ENCODE peak calls at places on chromosomes 1 and 21, in six cellular contexts. One of them, this sample, is unnamed.

GRCh38 chr1:25569599-25570458 is 26.4 kb downstream of the LDLRAP1 start:
- DNase-seq in GM13977: no peak
- DNase-seq in HEK293T: no peak
- DNase-seq in left cardiac atrium: no peak
- DNase-seq in activated naive CD4-positive, alpha-beta T cell: no peak
- DNase-seq in NCI-H1694: peak
- DNase-seq in this sample: no peak

GRCh38 chr1:240687820-240688219 is 75.9 kb upstream of the GREM2 start:
- DNase-seq in GM13977: no peak
- DNase-seq in HEK293T: no peak
- DNase-seq in left cardiac atrium: no peak
- DNase-seq in activated naive CD4-positive, alpha-beta T cell: no peak
- DNase-seq in NCI-H1694: no peak
- DNase-seq in this sample: no peak

GRCh38 chr1:238951809-238952208 is 434.6 kb upstream of the CHRM3 start:
- DNase-seq in GM13977: peak
- DNase-seq in HEK293T: peak
- DNase-seq in left cardiac atrium: no peak
- DNase-seq in activated naive CD4-positive, alpha-beta T cell: no peak
- DNase-seq in NCI-H1694: no peak
- DNase-seq in this sample: no peak

GRCh38 chr1:162387226-162388082 is 5.9 kb downstream of the C1orf226 start:
- DNase-seq in GM13977: peak
- DNase-seq in HEK293T: no peak
- DNase-seq in left cardiac atrium: no peak
- DNase-seq in activated naive CD4-positive, alpha-beta T cell: no peak
- DNase-seq in NCI-H1694: no peak
- DNase-seq in this sample: no peak

GRCh38 chr1:2469103-2469940 is 6.8 kb upstream of the PLCH2 start:
- DNase-seq in GM13977: no peak
- DNase-seq in HEK293T: no peak
- DNase-seq in left cardiac atrium: no peak
- DNase-seq in activated naive CD4-positive, alpha-beta T cell: no peak
- DNase-seq in NCI-H1694: no peak
- DNase-seq in this sample: no peak

GRCh38 chr1:1665815-1666251 is 7.0 kb upstream of the CDK11B start:
- DNase-seq in GM13977: peak
- DNase-seq in HEK293T: peak
- DNase-seq in left cardiac atrium: no peak
- DNase-seq in activated naive CD4-positive, alpha-beta T cell: no peak
- DNase-seq in NCI-H1694: peak
- DNase-seq in this sample: peak

GRCh38 chr1:115890618-115891017 is 49.7 kb upstream of the NHLH2 start:
- DNase-seq in GM13977: no peak
- DNase-seq in HEK293T: no peak
- DNase-seq in left cardiac atrium: no peak
- DNase-seq in activated naive CD4-positive, alpha-beta T cell: no peak
- DNase-seq in NCI-H1694: no peak
- DNase-seq in this sample: no peak

GRCh38 chr21:37231247-37231645 is 35.9 kb downstream of the VPS26C start:
- DNase-seq in GM13977: no peak
- DNase-seq in HEK293T: no peak
- DNase-seq in left cardiac atrium: no peak
- DNase-seq in activated naive CD4-positive, alpha-beta T cell: no peak
- DNase-seq in NCI-H1694: no peak
- DNase-seq in this sample: no peak

GRCh38 chr1:29391362-29391880 is 155.1 kb downstream of the PTPRU start:
- DNase-seq in GM13977: no peak
- DNase-seq in HEK293T: no peak
- DNase-seq in left cardiac atrium: no peak
- DNase-seq in activated naive CD4-positive, alpha-beta T cell: no peak
- DNase-seq in NCI-H1694: no peak
- DNase-seq in this sample: no peak

GRCh38 chr1:186059311-186059710 is 315.7 kb downstream of the TPR start:
- DNase-seq in GM13977: no peak
- DNase-seq in HEK293T: no peak
- DNase-seq in left cardiac atrium: no peak
- DNase-seq in activated naive CD4-positive, alpha-beta T cell: no peak
- DNase-seq in NCI-H1694: peak
- DNase-seq in this sample: no peak

GRCh38 chr21:32572574-32573420 is 12.5 kb downstream of the TCP10L start:
- DNase-seq in GM13977: no peak
- DNase-seq in HEK293T: no peak
- DNase-seq in left cardiac atrium: no peak
- DNase-seq in activated naive CD4-positive, alpha-beta T cell: no peak
- DNase-seq in NCI-H1694: no peak
- DNase-seq in this sample: no peak

GRCh38 chr1:36436820-36437219 is 13.4 kb downstream of the OSCP1 start:
- DNase-seq in GM13977: no peak
- DNase-seq in HEK293T: no peak
- DNase-seq in left cardiac atrium: no peak
- DNase-seq in activated naive CD4-positive, alpha-beta T cell: no peak
- DNase-seq in NCI-H1694: no peak
- DNase-seq in this sample: no peak

GRCh38 chr1:56541408-56541807 is 38.0 kb downstream of the PLPP3 start:
- DNase-seq in GM13977: no peak
- DNase-seq in HEK293T: no peak
- DNase-seq in left cardiac atrium: no peak
- DNase-seq in activated naive CD4-positive, alpha-beta T cell: no peak
- DNase-seq in NCI-H1694: no peak
- DNase-seq in this sample: no peak

GRCh38 chr1:211259596-211260126 is 495 bp downstream of the RCOR3 start:
- DNase-seq in GM13977: peak
- DNase-seq in HEK293T: peak
- DNase-seq in left cardiac atrium: peak
- DNase-seq in activated naive CD4-positive, alpha-beta T cell: peak
- DNase-seq in NCI-H1694: peak
- DNase-seq in this sample: peak

GRCh38 chr1:156654700-156655099 is 12.8 kb downstream of the BCAN start:
- DNase-seq in GM13977: no peak
- DNase-seq in HEK293T: no peak
- DNase-seq in left cardiac atrium: no peak
- DNase-seq in activated naive CD4-positive, alpha-beta T cell: no peak
- DNase-seq in NCI-H1694: peak
- DNase-seq in this sample: no peak

GRCh38 chr1:224170748-224171478 is 12.1 kb upstream of the DEGS1 start:
- DNase-seq in GM13977: no peak
- DNase-seq in HEK293T: peak
- DNase-seq in left cardiac atrium: no peak
- DNase-seq in activated naive CD4-positive, alpha-beta T cell: no peak
- DNase-seq in NCI-H1694: no peak
- DNase-seq in this sample: no peak

GRCh38 chr1:239361403-239361802 is 25.0 kb upstream of the CHRM3 start:
- DNase-seq in GM13977: no peak
- DNase-seq in HEK293T: no peak
- DNase-seq in left cardiac atrium: no peak
- DNase-seq in activated naive CD4-positive, alpha-beta T cell: no peak
- DNase-seq in NCI-H1694: no peak
- DNase-seq in this sample: no peak

GRCh38 chr1:201013991-201014815 is 9.3 kb downstream of the KIF21B start:
- DNase-seq in GM13977: peak
- DNase-seq in HEK293T: no peak
- DNase-seq in left cardiac atrium: no peak
- DNase-seq in activated naive CD4-positive, alpha-beta T cell: no peak
- DNase-seq in NCI-H1694: no peak
- DNase-seq in this sample: no peak

GRCh38 chr1:111471012-111471411 is 2.8 kb upstream of the C1orf162 start:
- DNase-seq in GM13977: no peak
- DNase-seq in HEK293T: no peak
- DNase-seq in left cardiac atrium: no peak
- DNase-seq in activated naive CD4-positive, alpha-beta T cell: peak
- DNase-seq in NCI-H1694: no peak
- DNase-seq in this sample: no peak

GRCh38 chr21:31880816-31881215 is 8.0 kb downstream of the HUNK start:
- DNase-seq in GM13977: no peak
- DNase-seq in HEK293T: no peak
- DNase-seq in left cardiac atrium: no peak
- DNase-seq in activated naive CD4-positive, alpha-beta T cell: no peak
- DNase-seq in NCI-H1694: no peak
- DNase-seq in this sample: no peak

GRCh38 chr1:25890249-25891034 is 14.9 kb upstream of the PAQR7 start:
- DNase-seq in GM13977: no peak
- DNase-seq in HEK293T: no peak
- DNase-seq in left cardiac atrium: peak
- DNase-seq in activated naive CD4-positive, alpha-beta T cell: no peak
- DNase-seq in NCI-H1694: no peak
- DNase-seq in this sample: no peak

GRCh38 chr1:226120398-226120797 is 57.9 kb downstream of the H3-3A start:
- DNase-seq in GM13977: no peak
- DNase-seq in HEK293T: no peak
- DNase-seq in left cardiac atrium: no peak
- DNase-seq in activated naive CD4-positive, alpha-beta T cell: no peak
- DNase-seq in NCI-H1694: no peak
- DNase-seq in this sample: no peak

GRCh38 chr1:118504231-118504644 is 319.2 kb upstream of the SPAG17 start:
- DNase-seq in GM13977: no peak
- DNase-seq in HEK293T: no peak
- DNase-seq in left cardiac atrium: no peak
- DNase-seq in activated naive CD4-positive, alpha-beta T cell: no peak
- DNase-seq in NCI-H1694: no peak
- DNase-seq in this sample: no peak

GRCh38 chr1:56508523-56508983 is 70.8 kb downstream of the PLPP3 start:
- DNase-seq in GM13977: no peak
- DNase-seq in HEK293T: no peak
- DNase-seq in left cardiac atrium: peak
- DNase-seq in activated naive CD4-positive, alpha-beta T cell: no peak
- DNase-seq in NCI-H1694: no peak
- DNase-seq in this sample: no peak